ENCODE peak calls at places on chromosome 6, in eight cellular contexts. R is NCI-H187, N is NCI-H2029, V is Kasumi-1, Y is ureter, P is ELR, D is SW480, F is H9. M is an unnamed sample.

GRCh38 chr6:122789078-122789861 is at the start of gene SMPDL3A:
- DNase-seq in R (peak; percentile 37), N (peak; percentile 86), V (peak; percentile 56), Y (peak; percentile 76), P (peak; percentile 77), D (peak; percentile 77), F (peak; percentile 83), M (no peak)

GRCh38 chr6:70790483-70790882 is 122.8 kb downstream of the SMAP1 start:
- DNase-seq in R (no peak), N (no peak), V (no peak), Y (no peak), P (no peak), D (no peak), F (no peak), M (no peak)

GRCh38 chr6:25217275-25217674 is 61.9 kb upstream of the CARMIL1 start:
- DNase-seq in R (no peak), N (no peak), V (no peak), Y (no peak), P (no peak), D (no peak), F (no peak), M (no peak)

GRCh38 chr6:140225587-140226438 is 851.4 kb upstream of the CITED2 start:
- DNase-seq in R (no peak), N (no peak), V (no peak), Y (no peak), P (peak; percentile 45), D (no peak), F (no peak), M (no peak)

GRCh38 chr6:33750244-33750991 is 3.7 kb upstream of the IP6K3 start:
- DNase-seq in R (no peak), N (no peak), V (no peak), Y (no peak), P (no peak), D (no peak), F (no peak), M (no peak)

GRCh38 chr6:17912521-17912920 is 74.9 kb downstream of the KIF13A start:
- DNase-seq in R (no peak), N (no peak), V (no peak), Y (no peak), P (no peak), D (no peak), F (no peak), M (no peak)

GRCh38 chr6:158785036-158785435 is 34.1 kb downstream of the EZR start:
- DNase-seq in R (no peak), N (no peak), V (no peak), Y (no peak), P (no peak), D (no peak), F (no peak), M (no peak)

GRCh38 chr6:137237413-137238170 is 18.4 kb upstream of the IFNGR1 start:
- DNase-seq in R (no peak), N (no peak), V (no peak), Y (no peak), P (peak; percentile 91), D (no peak), F (no peak), M (no peak)

GRCh38 chr6:3456395-3456767 is 469 bp downstream of the SLC22A23 start:
- DNase-seq in R (no peak), N (no peak), V (no peak), Y (no peak), P (peak; percentile 12), D (no peak), F (no peak), M (no peak)

GRCh38 chr6:65071480-65071879 is 635.5 kb downstream of the EYS start:
- DNase-seq in R (no peak), N (no peak), V (no peak), Y (no peak), P (no peak), D (no peak), F (no peak), M (no peak)

GRCh38 chr6:5094327-5094726 is 9.2 kb downstream of the PPP1R3G start:
- DNase-seq in R (no peak), N (no peak), V (no peak), Y (no peak), P (peak; percentile 86), D (no peak), F (no peak), M (no peak)

GRCh38 chr6:138832182-138832581 is 36.3 kb downstream of the ECT2L start:
- DNase-seq in R (no peak), N (no peak), V (no peak), Y (no peak), P (no peak), D (no peak), F (no peak), M (no peak)

GRCh38 chr6:33207569-33208088 is 671 bp upstream of the RING1 start:
- DNase-seq in R (no peak), N (no peak), V (peak; percentile 25), Y (no peak), P (peak; percentile 79), D (peak; percentile 11), F (no peak), M (no peak)

GRCh38 chr6:168097621-168098430 is 18.8 kb upstream of the FRMD1 start:
- DNase-seq in R (no peak), N (peak; percentile 19), V (no peak), Y (no peak), P (no peak), D (no peak), F (no peak), M (no peak)

GRCh38 chr6:45900808-45901752 is 114.6 kb downstream of the CLIC5 start:
- DNase-seq in R (no peak), N (no peak), V (no peak), Y (no peak), P (peak; percentile 39), D (no peak), F (peak; percentile 37), M (no peak)

GRCh38 chr6:122712864-122713612 is 66.5 kb upstream of the FABP7 start:
- DNase-seq in R (no peak), N (no peak), V (peak; percentile 70), Y (no peak), P (peak; percentile 18), D (no peak), F (no peak), M (no peak)

GRCh38 chr6:44504321-44504761 is 116.8 kb downstream of the CDC5L start:
- DNase-seq in R (no peak), N (no peak), V (no peak), Y (no peak), P (no peak), D (no peak), F (peak; percentile 10), M (no peak)

GRCh38 chr6:168735268-168735949 is 294.4 kb downstream of the SMOC2 start:
- DNase-seq in R (peak; percentile 52), N (peak; percentile 60), V (no peak), Y (no peak), P (no peak), D (no peak), F (no peak), M (no peak)

GRCh38 chr6:34288581-34288980 is 39.8 kb upstream of the SMIM29 start:
- DNase-seq in R (no peak), N (no peak), V (peak; percentile 64), Y (no peak), P (no peak), D (no peak), F (no peak), M (no peak)

GRCh38 chr6:165060636-165061190 is 248.7 kb downstream of the C6orf118 start:
- DNase-seq in R (no peak), N (no peak), V (no peak), Y (no peak), P (no peak), D (no peak), F (no peak), M (no peak)

GRCh38 chr6:15244605-15245360 is 1.1 kb upstream of the JARID2 start:
- DNase-seq in R (peak; percentile 35), N (peak; percentile 80), V (peak; percentile 58), Y (peak; percentile 78), P (peak; percentile 77), D (peak; percentile 62), F (peak; percentile 74), M (peak; percentile 43)

GRCh38 chr6:72403413-72403812 is 218.5 kb upstream of the KCNQ5 start:
- DNase-seq in R (no peak), N (no peak), V (no peak), Y (no peak), P (no peak), D (no peak), F (no peak), M (no peak)

GRCh38 chr6:73585566-73586415 is 65.0 kb upstream of the EEF1A1 start:
- DNase-seq in R (no peak), N (no peak), V (peak; percentile 91), Y (peak; percentile 67), P (peak; percentile 87), D (peak; percentile 72), F (peak; percentile 48), M (no peak)

GRCh38 chr6:157514659-157515496 is 133.9 kb downstream of the ZDHHC14 start:
- DNase-seq in R (no peak), N (no peak), V (peak; percentile 69), Y (no peak), P (peak; percentile 88), D (peak; percentile 61), F (no peak), M (no peak)

GRCh38 chr6:7051780-7052440 is 55.9 kb upstream of the RREB1 start:
- DNase-seq in R (peak; percentile 15), N (peak; percentile 74), V (peak; percentile 63), Y (peak; percentile 63), P (peak; percentile 36), D (peak; percentile 60), F (peak; percentile 80), M (peak; percentile 73)

GRCh38 chr6:85537055-85537494 is 56.6 kb downstream of the SNX14 start:
- DNase-seq in R (no peak), N (no peak), V (peak; percentile 63), Y (no peak), P (peak; percentile 50), D (peak; percentile 21), F (no peak), M (no peak)

GRCh38 chr6:43803055-43803782 is 33.2 kb downstream of the VEGFA start:
- DNase-seq in R (no peak), N (no peak), V (no peak), Y (no peak), P (no peak), D (no peak), F (no peak), M (no peak)

GRCh38 chr6:14383393-14384174 is 266.0 kb downstream of the CD83 start:
- DNase-seq in R (no peak), N (no peak), V (peak; percentile 44), Y (no peak), P (no peak), D (no peak), F (no peak), M (no peak)

GRCh38 chr6:71404145-71404966 is 115.7 kb downstream of the OGFRL1 start:
- DNase-seq in R (no peak), N (no peak), V (no peak), Y (no peak), P (peak; percentile 94), D (peak; percentile 32), F (no peak), M (no peak)

GRCh38 chr6:16206595-16207037 is 31.8 kb upstream of the GMPR start:
- DNase-seq in R (no peak), N (peak; percentile 68), V (peak; percentile 82), Y (peak; percentile 64), P (peak; percentile 88), D (peak; percentile 56), F (peak; percentile 65), M (peak; percentile 2)

GRCh38 chr6:149544646-149545257 is 1.1 kb downstream of the PPIL4 start:
- DNase-seq in R (no peak), N (no peak), V (no peak), Y (no peak), P (no peak), D (peak; percentile 3), F (no peak), M (no peak)

GRCh38 chr6:143078468-143079324 is 18.0 kb downstream of the AIG1 start:
- DNase-seq in R (no peak), N (no peak), V (no peak), Y (no peak), P (no peak), D (no peak), F (no peak), M (no peak)

GRCh38 chr6:13391537-13391936 is 63.2 kb upstream of the TBC1D7 start:
- DNase-seq in R (no peak), N (no peak), V (no peak), Y (no peak), P (no peak), D (no peak), F (no peak), M (no peak)

GRCh38 chr6:161889324-161889723 is 615.5 kb upstream of the AGPAT4 start:
- DNase-seq in R (no peak), N (no peak), V (no peak), Y (no peak), P (no peak), D (no peak), F (no peak), M (no peak)

M was measured in CD8-positive, alpha-beta T cell.